ENCODE peak calls at places on chromosomes 11 and 22, in eight cellular contexts. I, O, C, Y, P, X, A and H are unnamed samples.

GRCh38 chr11:94089356-94089755 is 39.3 kb upstream of the PANX1 start:
- DNase-seq in O (no peak), A (no peak), Y (no peak), C (no peak), I (no peak), P (no peak), X (no peak), H (no peak)

GRCh38 chr11:83852012-83852411 is 565.8 kb upstream of the CCDC90B start:
- DNase-seq in I (no peak), P (no peak), C (no peak), O (no peak), Y (no peak), X (no peak), A (no peak), H (no peak)

GRCh38 chr22:38505595-38506117 is 455 bp downstream of the DDX17 start:
- DNase-seq in C (peak; percentile 79), A (peak; percentile 58), Y (peak; percentile 65), O (peak; percentile 47), I (peak; percentile 82), P (peak; percentile 41), X (peak; percentile 50), H (peak; percentile 20)

GRCh38 chr22:17199131-17199731 is 20.0 kb downstream of the ADA2 start:
- DNase-seq in Y (no peak), X (no peak), O (no peak), C (peak; percentile 33), A (no peak), I (no peak), P (peak; percentile 68), H (no peak)

GRCh38 chr11:1781593-1781975 is 17.9 kb upstream of the CTSD start:
- DNase-seq in O (no peak), I (no peak), Y (no peak), P (no peak), A (no peak), C (no peak), X (no peak), H (no peak)

GRCh38 chr11:56700242-56700918 is 1.5 kb downstream of the OR9G1 start:
- DNase-seq in C (no peak), A (peak; percentile 83), P (no peak), X (no peak), I (no peak), Y (peak; percentile 51), O (no peak), H (no peak)

GRCh38 chr11:47572715-47573255 is 6.0 kb downstream of the KBTBD4 start:
- DNase-seq in A (no peak), X (no peak), O (no peak), I (no peak), P (no peak), C (no peak), Y (no peak), H (no peak)

GRCh38 chr22:41280065-41280464 is 5.9 kb downstream of the RANGAP1 start:
- DNase-seq in P (no peak), C (peak; percentile 2), I (no peak), A (no peak), O (no peak), Y (no peak), X (no peak), H (no peak)

GRCh38 chr11:129768356-129768755 is 47.3 kb upstream of the TMEM45B start:
- DNase-seq in X (no peak), C (no peak), O (no peak), A (no peak), Y (no peak), I (no peak), P (no peak), H (no peak)

GRCh38 chr11:87301785-87302540 is 264.2 kb downstream of the TMEM135 start:
- DNase-seq in C (no peak), X (no peak), P (no peak), O (no peak), A (no peak), Y (no peak), I (no peak), H (no peak)

GRCh38 chr11:66857234-66857926 is 516 bp downstream of the LRFN4 start:
- DNase-seq in Y (peak; percentile 14), P (no peak), X (no peak), C (peak; percentile 36), A (peak; percentile 45), O (no peak), I (peak; percentile 67), H (peak; percentile 34)

GRCh38 chr11:71537537-71537936 is 288 bp upstream of the KRTAP5-8 start:
- DNase-seq in P (no peak), O (no peak), I (no peak), C (no peak), A (no peak), Y (no peak), X (no peak), H (no peak)

GRCh38 chr11:71474771-71475483 is 21.9 kb downstream of the NADSYN1 start:
- DNase-seq in I (no peak), P (no peak), C (no peak), Y (no peak), X (no peak), O (no peak), A (no peak), H (no peak)